ENCODE peak calls at places on chromosome 15, in five cellular contexts. O is HFF-Myc, G is AG04449, U is fibroblast of pulmonary artery, Z is lower lobe of right lung. C is an unnamed sample.

GRCh38 chr15:92906563-92907081 is 6.5 kb downstream of the CHD2 start:
- DNase-seq in O (no peak), G (no peak), U (no peak), Z (no peak), C (no peak)

GRCh38 chr15:89758981-89759380 is 7.9 kb upstream of the MESP1 start:
- DNase-seq in O (no peak), G (no peak), U (no peak), Z (peak), C (no peak)

GRCh38 chr15:65244638-65245037 is 33.4 kb upstream of the CILP start:
- DNase-seq in O (no peak), G (no peak), U (no peak), Z (no peak), C (no peak)

GRCh38 chr15:98315951-98316350 is 332.4 kb upstream of the IGF1R start:
- DNase-seq in O (no peak), G (no peak), U (no peak), Z (no peak), C (peak)

GRCh38 chr15:48674876-48675275 is 29.4 kb upstream of the FBN1 start:
- DNase-seq in O (no peak), G (peak), U (peak), Z (no peak), C (no peak)

GRCh38 chr15:68356778-68357177 is 75.2 kb downstream of the ITGA11 start:
- DNase-seq in O (no peak), G (no peak), U (no peak), Z (no peak), C (no peak)

GRCh38 chr15:34799825-34800168 is 4.4 kb upstream of the ACTC1 start:
- DNase-seq in O (no peak), G (no peak), U (no peak), Z (no peak), C (no peak)

GRCh38 chr15:65207280-65207679 is 4.0 kb downstream of the CILP start:
- DNase-seq in O (no peak), G (no peak), U (no peak), Z (no peak), C (no peak)

GRCh38 chr15:48315041-48315440 is 16.2 kb upstream of the DUT start:
- DNase-seq in O (no peak), G (no peak), U (no peak), Z (no peak), C (no peak)

GRCh38 chr15:101176625-101177024 is 75.2 kb downstream of the CHSY1 start:
- DNase-seq in O (no peak), G (no peak), U (peak), Z (no peak), C (no peak)

GRCh38 chr15:75161788-75162414 is 39.8 kb upstream of the C15orf39 start:
- DNase-seq in O (no peak), G (no peak), U (peak), Z (peak), C (no peak)

GRCh38 chr15:85676332-85676731 is 118.4 kb downstream of the KLHL25 start:
- DNase-seq in O (no peak), G (no peak), U (no peak), Z (no peak), C (no peak)

GRCh38 chr15:95169701-95170459 is 938.5 kb downstream of the MCTP2 start:
- DNase-seq in O (no peak), G (no peak), U (peak), Z (no peak), C (no peak)

GRCh38 chr15:68798695-68799094 is 22.0 kb downstream of the ANP32A start:
- DNase-seq in O (no peak), G (no peak), U (no peak), Z (no peak), C (no peak)

GRCh38 chr15:31225356-31225955 is 101.2 kb upstream of the KLF13 start:
- DNase-seq in O (no peak), G (no peak), U (no peak), Z (no peak), C (no peak)

GRCh38 chr15:67132276-67132675 is 66.9 kb downstream of the SMAD3 start:
- DNase-seq in O (no peak), G (no peak), U (no peak), Z (no peak), C (no peak)

GRCh38 chr15:71304681-71305080 is 189.4 kb downstream of the THSD4 start:
- DNase-seq in O (no peak), G (no peak), U (no peak), Z (no peak), C (no peak)

GRCh38 chr15:91549581-91549980 is 303.9 kb upstream of the SLCO3A1 start:
- DNase-seq in O (no peak), G (no peak), U (no peak), Z (no peak), C (no peak)

GRCh38 chr15:40092416-40093223 is 16.1 kb downstream of the BMF start:
- DNase-seq in O (peak), G (peak), U (peak), Z (peak), C (no peak)

GRCh38 chr15:31361764-31362120 is 35.1 kb downstream of the KLF13 start:
- DNase-seq in O (no peak), G (no peak), U (peak), Z (no peak), C (no peak)

GRCh38 chr15:59053482-59053881 is 51.5 kb upstream of the CCNB2 start:
- DNase-seq in O (no peak), G (no peak), U (no peak), Z (no peak), C (no peak)

GRCh38 chr15:65130941-65131340 is 2.7 kb downstream of the PDCD7 start:
- DNase-seq in O (no peak), G (no peak), U (no peak), Z (no peak), C (no peak)

GRCh38 chr15:100642950-100643338 is 40.6 kb downstream of the ASB7 start:
- DNase-seq in O (no peak), G (no peak), U (no peak), Z (no peak), C (no peak)

GRCh38 chr15:92714071-92714456 is 58.5 kb upstream of the FAM174B start:
- DNase-seq in O (no peak), G (no peak), U (peak), Z (no peak), C (no peak)

GRCh38 chr15:39669671-39670070 is 88.8 kb downstream of the THBS1 start:
- DNase-seq in O (no peak), G (no peak), U (no peak), Z (no peak), C (no peak)

GRCh38 chr15:74613953-74614743 is 1.5 kb upstream of the CLK3 start:
- DNase-seq in O (no peak), G (no peak), U (no peak), Z (no peak), C (no peak)

GRCh38 chr15:90903733-90904536 is 833 bp downstream of the MAN2A2 start:
- DNase-seq in O (no peak), G (no peak), U (no peak), Z (peak), C (no peak)

GRCh38 chr15:97944724-97945123 is 15.8 kb upstream of the ARRDC4 start:
- DNase-seq in O (no peak), G (no peak), U (no peak), Z (no peak), C (no peak)

GRCh38 chr15:68151277-68151676 is 53.9 kb downstream of the CALML4 start:
- DNase-seq in O (no peak), G (no peak), U (no peak), Z (no peak), C (no peak)

GRCh38 chr15:46956456-46956855 is 760.8 kb upstream of the SEMA6D start:
- DNase-seq in O (no peak), G (no peak), U (no peak), Z (no peak), C (no peak)

GRCh38 chr15:85141601-85142185 is 160.0 kb downstream of the PDE8A start:
- DNase-seq in O (peak), G (no peak), U (no peak), Z (no peak), C (no peak)

GRCh38 chr15:68578960-68579935 is at the start of gene CORO2B:
- DNase-seq in O (no peak), G (no peak), U (peak), Z (no peak), C (no peak)

GRCh38 chr15:39770748-39771689 is 11.6 kb downstream of the FSIP1 start:
- DNase-seq in O (no peak), G (peak), U (peak), Z (no peak), C (no peak)

GRCh38 chr15:35657679-35658201 is 111.8 kb upstream of the DPH6 start:
- DNase-seq in O (no peak), G (peak), U (peak), Z (no peak), C (no peak)

GRCh38 chr15:95086543-95087252 is 855.3 kb downstream of the MCTP2 start:
- DNase-seq in O (peak), G (no peak), U (peak), Z (no peak), C (peak)

GRCh38 chr15:41970456-41970855 is 1.9 kb downstream of the EHD4 start:
- DNase-seq in O (no peak), G (no peak), U (no peak), Z (no peak), C (no peak)

DNA sequence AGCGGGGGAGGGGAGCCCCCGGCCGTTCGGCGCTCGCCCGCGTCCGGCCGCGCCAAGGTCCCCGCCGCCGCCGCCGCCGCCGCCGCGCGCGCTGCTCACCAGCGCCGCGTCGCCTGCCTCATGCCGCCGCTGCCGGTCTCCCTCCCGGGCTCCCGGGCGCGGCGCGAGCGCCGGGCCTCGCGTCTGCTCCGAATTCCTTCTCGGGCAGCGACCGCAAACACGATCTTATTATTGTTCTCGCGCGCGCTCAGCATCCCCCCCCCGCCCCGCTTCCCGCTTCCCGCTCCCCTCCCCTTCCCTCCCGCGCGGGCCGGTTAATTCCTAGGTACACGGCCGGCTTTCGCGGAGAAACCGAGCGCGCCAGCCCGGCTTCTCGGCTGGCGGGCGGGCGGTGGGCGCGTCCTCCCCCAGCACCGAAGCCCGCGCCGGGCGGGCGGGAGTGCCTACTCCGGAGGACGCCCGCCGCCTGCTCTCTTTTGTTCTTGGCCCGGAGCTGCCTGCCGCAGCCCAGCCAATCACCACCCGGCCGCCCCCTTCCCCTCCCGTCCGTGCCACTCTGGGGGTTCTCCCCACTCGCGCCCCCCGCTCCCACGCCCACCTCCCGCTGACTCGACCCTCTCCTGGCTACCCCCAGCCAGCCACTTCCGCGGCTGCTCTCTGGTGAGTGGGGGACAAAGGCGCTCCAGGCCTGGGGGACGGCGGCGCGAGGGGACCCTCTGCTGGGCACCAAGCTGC is at the start of gene HDGFL3:
- DNase-seq in O (no peak), G (no peak), U (peak), Z (peak), C (no peak)
- TF ChIP-seq CTCF in O (peak), G (no peak), U (no peak), Z (no peak), C (no peak)

GRCh38 chr15:73366766-73367623 is 1.8 kb downstream of the HCN4 start:
- DNase-seq in O (no peak), G (no peak), U (no peak), Z (no peak), C (no peak)

GRCh38 chr15:73370151-73370550 is 1.4 kb upstream of the HCN4 start:
- DNase-seq in O (no peak), G (no peak), U (no peak), Z (no peak), C (no peak)

GRCh38 chr15:73368301-73369072 is at the start of gene HCN4:
- DNase-seq in O (no peak), G (no peak), U (no peak), Z (no peak), C (no peak)

GRCh38 chr15:73367624-73368300 is 996 bp downstream of the HCN4 start:
- DNase-seq in O (no peak), G (no peak), U (no peak), Z (no peak), C (no peak)

GRCh38 chr15:73369073-73369694 is 426 bp upstream of the HCN4 start:
- DNase-seq in O (no peak), G (no peak), U (no peak), Z (no peak), C (no peak)
- H3K4me3 ChIP-seq in O (no peak), G (no peak), U (no peak), Z (peak), C (no peak)

GRCh38 chr15:72341361-72341760 is 21.4 kb upstream of the CELF6 start:
- DNase-seq in O (no peak), G (no peak), U (peak), Z (no peak), C (no peak)
- TF ChIP-seq CTCF in O (peak), G (peak), U (peak), Z (no peak), C (peak)

GRCh38 chr15:76345880-76346665 is 9.5 kb downstream of the ISL2 start:
- DNase-seq in O (no peak), G (no peak), U (no peak), Z (peak), C (no peak)
- H3K4me3 ChIP-seq in O (peak), G (peak), U (peak), Z (peak), C (peak)

DNA sequence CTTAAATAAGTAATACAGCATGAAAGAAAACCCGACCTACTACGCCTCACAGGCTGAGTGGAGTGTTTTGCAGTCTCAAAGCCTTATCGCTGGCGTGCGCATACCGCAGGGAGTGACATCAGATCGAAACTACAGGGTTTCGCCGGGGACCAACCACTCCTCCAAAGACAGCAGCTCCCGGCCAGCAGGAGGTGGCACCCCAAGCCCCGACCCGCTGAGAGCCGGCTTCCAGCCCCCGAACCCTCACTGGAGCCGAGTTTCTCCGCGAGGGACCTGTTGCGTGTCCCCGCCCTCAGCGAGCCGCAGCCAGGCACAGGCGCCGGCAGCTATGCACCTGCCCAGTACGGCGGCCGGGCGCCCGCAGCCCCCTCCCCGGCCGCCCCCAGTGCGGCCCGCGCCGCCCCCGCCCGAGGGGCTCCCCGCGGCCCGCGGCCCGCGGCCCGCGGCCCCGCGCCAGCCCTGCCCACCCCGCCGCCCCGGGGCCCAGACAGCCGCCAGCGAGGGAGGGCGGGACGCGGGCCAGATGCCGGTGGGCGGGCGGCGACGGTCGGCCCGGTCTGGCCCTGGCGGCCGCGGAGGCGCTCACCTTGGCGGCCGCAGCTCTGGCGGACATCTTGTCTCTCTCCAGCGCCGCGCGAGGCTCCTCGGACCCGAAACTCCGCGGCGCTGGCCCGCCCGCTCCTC is 710 bp downstream of the TJP1 start:
- DNase-seq in O (no peak), G (peak), U (peak), Z (peak), C (peak)
- TF ChIP-seq CTCF in O (no peak), G (peak), U (peak), Z (peak), C (peak)

GRCh38 chr15:56454841-56455240 is 10.1 kb downstream of the MNS1 start:
- DNase-seq in O (no peak), G (no peak), U (peak), Z (no peak), C (no peak)
- H3K4me3 ChIP-seq in O (no peak), G (no peak), U (no peak), Z (no peak), C (no peak)

GRCh38 chr15:77907824-77908751 is 169.4 kb downstream of the TBC1D2B start:
- DNase-seq in O (no peak), G (no peak), U (peak), Z (no peak), C (no peak)
- TF ChIP-seq CTCF in O (peak), G (peak), U (peak), Z (peak), C (peak)

GRCh38 chr15:57708047-57708446 is 1.5 kb downstream of the POLR2M start:
- DNase-seq in O (no peak), G (no peak), U (peak), Z (no peak), C (no peak)
- H3K4me3 ChIP-seq in O (peak), G (peak), U (peak), Z (peak), C (peak)

DNA sequence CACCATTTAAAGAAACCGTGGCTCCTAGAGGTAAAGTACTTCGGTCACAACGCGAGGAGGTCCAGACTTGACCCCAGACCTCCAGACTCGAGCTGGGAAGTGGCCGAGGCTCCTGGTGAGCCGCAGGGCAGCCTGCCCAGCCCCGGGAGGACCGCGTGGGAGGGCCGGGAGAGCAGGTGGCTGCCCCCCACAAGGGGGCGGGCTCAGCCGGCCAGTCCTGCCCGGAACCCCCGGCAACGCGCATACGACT is at the start of gene SLC27A2:
- DNase-seq in O (no peak), G (no peak), U (peak), Z (peak), C (no peak)
- TF ChIP-seq CTCF in O (peak), G (peak), U (no peak), Z (peak), C (peak)

GRCh38 chr15:83282859-83283812 is 1.3 kb downstream of the BNC1 start:
- DNase-seq in O (no peak), G (no peak), U (peak), Z (no peak), C (no peak)

GRCh38 chr15:83284563-83285283 is at the start of gene BNC1:
- DNase-seq in O (no peak), G (no peak), U (peak), Z (no peak), C (no peak)

GRCh38 chr15:83285284-83285978 is 967 bp upstream of the BNC1 start:
- DNase-seq in O (no peak), G (no peak), U (no peak), Z (no peak), C (no peak)

GRCh38 chr15:83283813-83284562 is 476 bp downstream of the BNC1 start:
- DNase-seq in O (no peak), G (no peak), U (peak), Z (no peak), C (no peak)

DNA sequence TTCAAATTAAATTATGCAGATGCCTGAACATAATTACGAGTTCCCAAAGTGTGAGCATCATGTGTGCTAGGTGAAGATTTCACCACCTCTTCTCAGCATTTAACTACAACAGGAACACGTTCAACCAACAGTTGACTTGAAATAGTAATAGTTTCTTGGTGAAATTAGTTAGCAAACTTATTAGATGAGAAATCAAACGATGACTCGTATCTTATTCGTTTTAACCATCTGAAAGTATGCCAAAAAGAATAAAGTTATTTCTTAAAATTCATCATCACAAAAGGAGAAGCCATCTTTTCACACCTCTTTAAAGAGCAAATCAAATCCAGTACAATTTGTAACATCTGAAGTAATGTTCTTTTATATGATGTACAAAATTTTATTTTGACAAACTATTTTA is 2.3 kb downstream of the BNC1 start:
- DNase-seq in O (no peak), G (no peak), U (no peak), Z (no peak), C (no peak)
- H3K4me3 ChIP-seq in O (no peak), G (no peak), U (peak), Z (no peak), C (peak)

C was measured in epithelial cell of proximal tubule.